ENCODE peak calls at places on chromosome 20, in eight cellular contexts. S is A549; B is activated CD8-positive, alpha-beta T cell treated with anti-CD3 and anti-CD28 coated beads for 36 hours; G is GM10248; J is fibroblast of the aortic adventitia; Q is H9; T is suprapubic skin; A is hepatocyte. Y is an unnamed sample.

GRCh38 chr20:47326718-47327137 is 29.8 kb downstream of the ZMYND8 start:
- DNase-seq in G (no peak), T (no peak), S (peak), B (no peak), J (peak), A (no peak), Q (no peak), Y (no peak)

GRCh38 chr20:19757487-19757972 is 528 bp upstream of the RIN2 start:
- DNase-seq in G (no peak), J (peak), Q (peak), A (peak), S (peak), T (peak), B (no peak), Y (peak)

GRCh38 chr20:12077835-12078374 is 160.2 kb downstream of the BTBD3 start:
- DNase-seq in B (no peak), T (no peak), J (no peak), A (no peak), S (no peak), Q (no peak), G (no peak), Y (no peak)

GRCh38 chr20:61512475-61512874 is 260.4 kb downstream of the CDH4 start:
- DNase-seq in B (no peak), Q (no peak), A (no peak), J (no peak), S (no peak), G (no peak), T (no peak), Y (no peak)

GRCh38 chr20:44642203-44643153 is 9.0 kb downstream of the ADA start:
- DNase-seq in J (peak), S (peak), Q (peak), A (peak), B (peak), G (peak), T (no peak), Y (peak)

GRCh38 chr20:7085448-7085847 is 318.0 kb downstream of the BMP2 start:
- DNase-seq in J (peak), B (no peak), T (no peak), S (no peak), A (peak), G (no peak), Q (no peak), Y (no peak)

GRCh38 chr20:51767018-51767866 is 948 bp downstream of the ATP9A start:
- DNase-seq in G (no peak), Q (peak), T (no peak), B (peak), A (peak), S (peak), J (peak), Y (peak)

GRCh38 chr20:15930324-15931305 is 642.6 kb downstream of the KIF16B start:
- DNase-seq in S (peak), B (no peak), J (no peak), T (no peak), G (no peak), Q (no peak), A (peak), Y (no peak)

GRCh38 chr20:5612476-5613291 is 137.5 kb upstream of the SHLD1 start:
- DNase-seq in J (peak), G (no peak), A (no peak), S (no peak), B (no peak), T (no peak), Q (no peak), Y (no peak)

GRCh38 chr20:4956200-4956810 is 45.0 kb downstream of the SLC23A2 start:
- DNase-seq in A (peak), J (peak), B (no peak), T (no peak), G (peak), S (peak), Q (no peak), Y (peak)

GRCh38 chr20:1993986-1994385 is at the start of gene PDYN:
- DNase-seq in A (no peak), T (peak), G (no peak), B (no peak), Q (no peak), S (no peak), J (no peak), Y (no peak)

GRCh38 chr20:50460115-50460607 is 50.0 kb upstream of the PTPN1 start:
- DNase-seq in Q (no peak), A (no peak), G (no peak), B (no peak), J (no peak), S (no peak), T (no peak), Y (no peak)

GRCh38 chr20:59680852-59681251 is 76.5 kb downstream of the PHACTR3 start:
- DNase-seq in A (no peak), G (no peak), B (no peak), T (no peak), S (no peak), J (no peak), Q (no peak), Y (no peak)

GRCh38 chr20:20366551-20366895 is 1.4 kb upstream of the INSM1 start:
- DNase-seq in T (no peak), J (no peak), Q (no peak), A (no peak), B (no peak), G (no peak), S (no peak), Y (no peak)

GRCh38 chr20:2757969-2758368 is 42.5 kb downstream of the CPXM1 start:
- DNase-seq in J (no peak), T (peak), Q (no peak), A (no peak), B (no peak), G (peak), S (no peak), Y (peak)

GRCh38 chr20:33539129-33539528 is 49.2 kb downstream of the CBFA2T2 start:
- DNase-seq in S (peak), B (no peak), J (peak), Q (no peak), A (no peak), G (no peak), T (no peak), Y (no peak)

GRCh38 chr20:4161447-4162251 is 146.3 kb upstream of the RNF24 start:
- DNase-seq in G (no peak), T (no peak), B (peak), J (no peak), A (no peak), S (no peak), Q (no peak), Y (no peak)

GRCh38 chr20:51871943-51872342 is 69.6 kb upstream of the SALL4 start:
- DNase-seq in A (peak), J (no peak), Q (no peak), G (no peak), T (no peak), B (no peak), S (no peak), Y (no peak)

GRCh38 chr20:53872561-53873248 is 197.7 kb downstream of the BCAS1 start:
- DNase-seq in J (peak), G (peak), B (peak), T (no peak), A (no peak), Q (no peak), S (no peak), Y (peak)

GRCh38 chr20:61065853-61066252 is 186.2 kb upstream of the CDH4 start:
- DNase-seq in B (no peak), Q (no peak), S (no peak), G (no peak), T (no peak), A (no peak), J (no peak), Y (no peak)

GRCh38 chr20:20412750-20413149 is 44.8 kb downstream of the INSM1 start:
- DNase-seq in J (no peak), Q (no peak), G (no peak), A (no peak), T (no peak), B (peak), S (no peak), Y (no peak)

GRCh38 chr20:43767686-43768474 is 41.1 kb upstream of the GTSF1L start:
- DNase-seq in Q (no peak), A (no peak), J (peak), T (no peak), G (no peak), S (no peak), B (no peak), Y (no peak)

DNA sequence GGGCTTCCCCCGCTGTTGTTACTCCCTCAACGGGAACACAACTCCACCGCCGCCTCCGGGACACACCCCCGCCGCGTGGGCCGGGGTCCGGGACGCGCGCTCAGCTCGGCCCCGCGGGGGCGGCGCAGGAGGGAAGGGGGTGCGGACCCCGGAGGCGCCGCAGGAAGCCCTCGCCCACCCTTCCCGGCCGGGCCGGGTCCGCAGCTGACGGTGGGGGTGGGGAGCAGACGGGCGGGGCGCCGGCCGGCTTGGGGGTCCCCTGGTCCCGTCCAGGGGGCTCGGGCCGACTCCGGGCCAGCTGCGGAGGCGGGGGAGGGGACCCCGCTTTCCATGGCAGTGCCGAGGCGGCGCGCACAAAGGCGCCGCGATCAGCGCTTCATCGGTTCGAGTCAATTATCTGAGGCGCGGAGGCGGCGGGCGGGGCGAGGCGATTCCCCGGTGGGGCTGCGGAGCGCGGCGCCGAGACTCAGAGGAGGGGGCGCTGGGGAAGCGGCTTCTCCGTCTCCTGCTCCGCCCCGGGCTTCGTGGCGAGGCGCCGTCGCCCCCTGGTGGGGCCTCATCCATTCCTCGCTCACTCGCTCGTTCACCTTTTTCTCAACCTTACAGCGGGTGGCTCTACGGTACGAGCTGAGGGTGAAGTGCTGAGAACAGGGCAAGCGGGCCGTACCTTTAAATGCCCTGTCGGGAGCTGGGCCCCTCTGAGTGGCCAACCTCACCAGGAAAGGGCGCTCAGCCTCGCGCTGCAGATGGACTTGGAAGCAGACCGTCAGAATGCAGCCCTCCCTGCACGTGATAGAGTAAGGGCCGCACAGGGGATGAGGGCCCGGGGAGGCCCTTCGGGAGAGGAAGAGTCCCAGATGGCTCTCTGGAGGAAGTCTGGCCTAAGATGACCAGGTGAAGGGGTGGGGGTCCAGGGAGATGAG is 40.0 kb downstream of the SLC52A3 start:
- DNase-seq in B (peak), A (peak), Q (peak), G (peak), J (peak), T (no peak), S (peak), Y (peak)
- TF ChIP-seq CTCF in B (peak), A (peak), Q (peak), G (peak), J (peak), T (peak), S (peak), Y (peak)

GRCh38 chr20:38231786-38232130 is 28.8 kb downstream of the KIAA1755 start:
- DNase-seq in T (no peak), J (peak), S (no peak), Q (no peak), G (no peak), B (no peak), A (no peak), Y (no peak)
- TF ChIP-seq CTCF in T (no peak), J (no peak), S (no peak), Q (no peak), G (no peak), B (no peak), A (no peak), Y (no peak)

GRCh38 chr20:57693002-57693582 is 16.7 kb downstream of the PMEPA1 start:
- DNase-seq in G (no peak), B (no peak), S (no peak), T (no peak), A (peak), Q (peak), J (no peak), Y (no peak)

GRCh38 chr20:57695012-57695411 is 14.8 kb downstream of the PMEPA1 start:
- DNase-seq in B (no peak), Q (no peak), A (no peak), G (no peak), J (no peak), T (no peak), S (peak), Y (no peak)

GRCh38 chr20:57694481-57694880 is 15.3 kb downstream of the PMEPA1 start:
- DNase-seq in B (no peak), G (no peak), J (no peak), A (no peak), Q (no peak), S (no peak), T (no peak), Y (no peak)

GRCh38 chr20:57692393-57692792 is 17.4 kb downstream of the PMEPA1 start:
- DNase-seq in G (no peak), Q (no peak), J (no peak), T (no peak), A (no peak), B (no peak), S (no peak), Y (no peak)

GRCh38 chr20:57693670-57694329 is 16.0 kb downstream of the PMEPA1 start:
- DNase-seq in A (no peak), Q (no peak), B (no peak), J (no peak), G (no peak), T (no peak), S (no peak), Y (no peak)
- TF ChIP-seq CTCF in A (no peak), Q (no peak), B (no peak), J (no peak), G (no peak), T (no peak), S (no peak), Y (no peak)

DNA sequence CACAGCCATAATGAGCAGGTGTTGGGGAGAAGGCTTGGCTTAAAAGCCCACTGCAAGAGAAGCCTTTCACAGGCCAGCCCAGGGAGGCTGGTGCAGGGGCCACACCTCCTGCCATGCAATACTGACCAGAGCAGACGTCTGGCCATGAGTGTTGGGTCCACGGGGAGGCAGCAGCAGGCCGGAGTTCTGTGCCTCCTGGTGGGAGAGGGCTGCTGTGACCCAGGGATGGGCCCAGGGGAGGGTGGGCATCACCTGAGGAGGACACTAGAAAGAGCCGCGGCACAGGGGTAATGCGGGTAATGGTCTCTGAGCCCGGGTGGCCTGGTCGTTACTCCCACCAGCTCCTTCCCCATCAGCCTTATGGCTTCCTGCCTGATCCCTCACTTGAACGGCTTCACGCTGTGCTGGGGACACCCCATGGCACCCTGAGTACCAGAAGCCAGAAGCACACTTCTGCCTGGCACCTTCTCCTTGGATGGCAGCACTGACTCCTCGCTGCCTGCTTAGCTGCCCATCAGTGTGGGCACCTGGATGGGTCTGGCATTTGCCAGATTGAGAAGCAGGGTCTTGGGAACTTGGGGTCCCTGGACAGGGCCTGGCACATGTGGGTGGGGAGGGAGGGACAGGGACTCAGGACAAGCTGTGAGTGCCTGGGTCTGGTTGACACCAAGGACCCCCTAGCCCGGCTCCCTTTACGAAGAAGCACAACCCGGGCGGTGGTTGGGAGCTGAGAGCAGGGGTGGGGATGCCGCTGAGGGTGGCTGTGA is 108.8 kb downstream of the ASXL1 start:
- DNase-seq in G (no peak), B (no peak), S (no peak), J (no peak), T (no peak), Q (no peak), A (no peak), Y (no peak)
- TF ChIP-seq CTCF in G (no peak), B (no peak), S (no peak), J (no peak), T (no peak), Q (no peak), A (no peak), Y (no peak)

GRCh38 chr20:25077610-25078169 is 4.3 kb downstream of the VSX1 start:
- DNase-seq in S (peak), T (no peak), G (no peak), A (no peak), J (peak), B (peak), Q (peak), Y (peak)

GRCh38 chr20:25078662-25079061 is 3.3 kb downstream of the VSX1 start:
- DNase-seq in S (no peak), T (no peak), G (no peak), Q (peak), J (no peak), B (no peak), A (no peak), Y (no peak)

GRCh38 chr20:25076201-25076600 is 5.7 kb downstream of the VSX1 start:
- DNase-seq in G (no peak), Q (no peak), S (no peak), J (peak), A (no peak), T (no peak), B (no peak), Y (no peak)

GRCh38 chr20:25079171-25079570 is 2.8 kb downstream of the VSX1 start:
- DNase-seq in Q (no peak), S (no peak), J (no peak), T (no peak), A (no peak), B (no peak), G (no peak), Y (no peak)

GRCh38 chr20:25076731-25077609 is 5.0 kb downstream of the VSX1 start:
- DNase-seq in J (no peak), T (no peak), S (peak), G (no peak), Q (peak), A (no peak), B (peak), Y (peak)
- TF ChIP-seq CTCF in J (peak), T (no peak), S (peak), G (peak), Q (peak), A (peak), B (no peak), Y (peak)

GRCh38 chr20:48725589-48725991 is 102.2 kb downstream of the PREX1 start:
- DNase-seq in B (peak), T (no peak), Q (no peak), A (no peak), G (no peak), S (peak), J (peak), Y (no peak)

GRCh38 chr20:48722737-48723191 is 105.0 kb downstream of the PREX1 start:
- DNase-seq in J (peak), A (peak), T (no peak), G (no peak), Q (no peak), B (peak), S (peak), Y (no peak)

GRCh38 chr20:48722002-48722731 is 105.6 kb downstream of the PREX1 start:
- DNase-seq in A (no peak), G (no peak), S (no peak), T (no peak), J (peak), B (no peak), Q (no peak), Y (no peak)

GRCh38 chr20:48724891-48725588 is 102.8 kb downstream of the PREX1 start:
- DNase-seq in G (no peak), B (no peak), T (no peak), S (no peak), Q (no peak), A (no peak), J (no peak), Y (no peak)

GRCh38 chr20:48723308-48724264 is 104.2 kb downstream of the PREX1 start:
- DNase-seq in B (no peak), J (no peak), S (no peak), T (no peak), G (no peak), Q (no peak), A (peak), Y (no peak)
- TF ChIP-seq CTCF in B (no peak), J (no peak), S (no peak), T (no peak), G (no peak), Q (no peak), A (peak), Y (no peak)

GRCh38 chr20:18287915-18288747 is at the start of gene ZNF133:
- DNase-seq in S (peak), T (peak), G (peak), A (peak), Q (peak), J (peak), B (peak), Y (peak)
- TF ChIP-seq CTCF in S (no peak), T (no peak), G (peak), A (peak), Q (peak), J (peak), B (peak), Y (peak)

DNA sequence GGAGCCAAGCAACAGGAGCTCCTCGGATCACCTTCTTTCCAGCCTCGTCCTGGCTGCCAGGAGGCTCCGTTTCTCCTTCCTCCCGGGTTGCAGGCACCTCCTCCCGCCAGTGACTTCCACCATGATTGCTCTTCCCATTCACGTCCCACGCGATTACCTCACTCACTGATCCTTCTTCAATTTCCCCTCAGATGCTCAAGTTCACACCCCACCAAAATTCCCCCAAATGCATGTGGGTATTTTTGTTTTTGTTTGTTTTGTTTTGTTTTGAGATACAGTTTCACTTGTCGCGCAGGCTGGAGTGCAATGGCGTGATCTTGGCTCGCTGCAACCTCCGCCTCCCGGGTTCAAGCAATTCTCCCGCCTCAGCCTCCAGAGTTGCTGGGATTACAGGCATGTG is 25.1 kb downstream of the KCNQ2 start:
- DNase-seq in Q (no peak), T (no peak), J (no peak), B (no peak), A (no peak), S (no peak), G (no peak), Y (no peak)
- TF ChIP-seq CTCF in Q (no peak), T (no peak), J (no peak), B (no peak), A (no peak), S (no peak), G (no peak), Y (no peak)

Y was measured in GM13977.